ENCODE peak calls at places on chromosomes 16 and 17, in six cellular contexts. W is prostate gland, D is heart right ventricle, U is GM12878, M is DND-41, E is neural progenitor cell. O is an unnamed sample. For H3K9me3, the result is how much of the 10 kb centered on the place peaks cover.

GRCh38 chr16:48113471-48113870 is 42.3 kb downstream of the ABCC12 start:
- DNase-seq in W (no peak), D (no peak), U (no peak), M (no peak), E (peak), O (no peak)

GRCh38 chr16:51409001-51409675 is 258.1 kb upstream of the SALL1 start:
- DNase-seq in W (no peak), D (no peak), U (no peak), M (no peak), E (no peak), O (no peak)

GRCh38 chr17:27601069-27601974 is 29.7 kb upstream of the LGALS9 start:
- DNase-seq in W (peak), D (peak), U (peak), M (peak), E (peak), O (peak)

GRCh38 chr16:83779881-83780280 is 27.9 kb upstream of the HSBP1 start:
- DNase-seq in W (no peak), D (no peak), U (no peak), M (no peak), E (no peak), O (no peak)

GRCh38 chr17:8137645-8138342 is 13.9 kb upstream of the HES7 start:
- DNase-seq in W (no peak), D (no peak), U (no peak), M (no peak), E (no peak), O (no peak)

GRCh38 chr17:12463102-12463501 is 202.6 kb upstream of the MYOCD start:
- DNase-seq in W (no peak), D (no peak), U (no peak), M (no peak), E (no peak), O (no peak)

GRCh38 chr17:81388612-81389367 is 6.5 kb upstream of the BAHCC1 start:
- DNase-seq in W (no peak), D (peak), U (no peak), M (no peak), E (peak), O (no peak)

GRCh38 chr16:55499951-55500350 is 8.9 kb upstream of the LPCAT2 start:
- DNase-seq in W (no peak), D (no peak), U (no peak), M (peak), E (peak), O (no peak)

GRCh38 chr17:1997587-1998425 is 27.3 kb downstream of the RTN4RL1 start:
- DNase-seq in W (peak), D (no peak), U (no peak), M (no peak), E (peak), O (no peak)

GRCh38 chr16:29811896-29812665 is at the start of gene PRRT2:
- DNase-seq in W (peak), D (peak), U (no peak), M (peak), E (peak), O (peak)

GRCh38 chr17:67496286-67496685 is 119.2 kb downstream of the PITPNC1 start:
- DNase-seq in W (no peak), D (no peak), U (no peak), M (no peak), E (no peak), O (no peak)

GRCh38 chr16:22388101-22388644 is 13.8 kb upstream of the CDR2 start:
- DNase-seq in W (no peak), D (no peak), U (no peak), M (no peak), E (no peak), O (no peak)

GRCh38 chr16:85279874-85280545 is 167.7 kb upstream of the CIBAR2 start:
- DNase-seq in W (no peak), D (peak), U (no peak), M (no peak), E (no peak), O (no peak)

GRCh38 chr16:49608801-49609200 is 235.2 kb downstream of the C16orf78 start:
- DNase-seq in W (no peak), D (no peak), U (no peak), M (no peak), E (peak), O (no peak)

GRCh38 chr17:8122923-8123694 is 797 bp downstream of the HES7 start:
- DNase-seq in W (no peak), D (no peak), U (no peak), M (peak), E (peak), O (no peak)

GRCh38 chr17:9200699-9201359 is 179.5 kb downstream of the NTN1 start:
- DNase-seq in W (no peak), D (no peak), U (peak), M (no peak), E (no peak), O (no peak)

GRCh38 chr17:28528329-28529011 is 22.3 kb downstream of the FOXN1 start:
- DNase-seq in W (no peak), D (no peak), U (no peak), M (no peak), E (peak), O (no peak)

GRCh38 chr17:74690409-74690825 is 22.3 kb downstream of the CD300LF start:
- DNase-seq in W (no peak), D (no peak), U (no peak), M (no peak), E (no peak), O (no peak)

GRCh38 chr17:76240461-76241204 is at the start of gene RNF157:
- DNase-seq in W (peak), D (peak), U (no peak), M (no peak), E (peak), O (peak)

GRCh38 chr17:1078831-1079561 is 82.1 kb downstream of the TIMM22 start:
- DNase-seq in W (no peak), D (peak), U (no peak), M (no peak), E (peak), O (no peak)

GRCh38 chr17:58614854-58615409 is 76.9 kb downstream of the TEX14 start:
- DNase-seq in W (no peak), D (no peak), U (no peak), M (no peak), E (no peak), O (no peak)
- H3K9me3 ChIP-seq in W (under half), D (under half), U (under half), M (under half), E (under half), O (under half)

GRCh38 chr16:35221482-35222185 is 1762.2 kb downstream of the TP53TG3F start:
- DNase-seq in W (no peak), D (no peak), U (no peak), M (no peak), E (no peak), O (no peak)
- H3K9me3 ChIP-seq in W (under half), D (under half), U (under half), M (under half), E (under half), O (under half)

DNA sequence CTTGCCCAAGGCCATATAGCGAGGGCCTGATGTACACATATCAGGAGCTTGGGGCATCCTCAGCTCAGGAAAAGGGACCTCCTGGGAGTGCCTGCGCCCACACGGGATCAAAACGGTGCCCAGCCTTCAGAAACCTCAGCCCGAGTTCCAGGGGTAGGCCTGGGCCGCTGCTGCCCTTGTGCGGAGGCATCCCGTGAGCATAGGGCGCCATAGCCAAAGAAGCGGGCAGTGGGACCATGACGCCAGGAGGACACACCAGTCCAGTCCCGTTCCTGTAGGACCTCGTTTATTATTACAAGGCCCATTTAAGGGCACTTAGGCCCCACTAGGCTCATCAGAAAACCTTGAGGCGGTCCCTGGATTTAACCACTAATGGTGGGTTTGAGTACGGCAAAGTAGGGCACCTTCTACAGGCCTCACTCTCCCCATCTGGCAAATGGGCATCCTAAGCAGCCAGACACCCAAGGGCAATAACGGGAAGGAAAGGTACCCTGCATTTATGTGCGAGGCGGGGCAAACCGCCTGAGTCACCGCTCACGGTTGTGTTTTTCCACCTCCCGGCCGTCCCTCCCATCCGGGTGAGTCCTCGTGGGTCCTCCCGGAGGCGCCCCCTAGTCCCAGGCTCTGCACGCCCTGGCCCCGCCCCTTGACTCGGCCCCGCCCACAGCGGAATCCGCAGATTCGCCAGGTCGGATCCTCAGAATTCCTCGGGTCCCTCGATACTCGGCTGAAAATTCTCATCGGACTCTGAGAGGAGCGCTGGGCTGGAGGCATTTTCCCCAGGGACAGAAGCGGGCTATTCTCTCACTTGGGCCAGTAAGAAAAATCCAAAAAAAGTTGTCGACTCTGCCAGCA is 726 bp upstream of the SETD1A start:
- DNase-seq in W (peak), D (peak), U (no peak), M (peak), E (peak), O (peak)
- H3K9me3 ChIP-seq in W (under half), D (under half), U (under half), M (under half), E (under half), O (under half)

GRCh38 chr17:52482271-52482670 is 323.8 kb upstream of the CA10 start:
- DNase-seq in W (no peak), D (no peak), U (no peak), M (no peak), E (no peak), O (no peak)

GRCh38 chr17:52477824-52478614 is 319.5 kb upstream of the CA10 start:
- DNase-seq in W (no peak), D (no peak), U (no peak), M (no peak), E (no peak), O (no peak)

DNA sequence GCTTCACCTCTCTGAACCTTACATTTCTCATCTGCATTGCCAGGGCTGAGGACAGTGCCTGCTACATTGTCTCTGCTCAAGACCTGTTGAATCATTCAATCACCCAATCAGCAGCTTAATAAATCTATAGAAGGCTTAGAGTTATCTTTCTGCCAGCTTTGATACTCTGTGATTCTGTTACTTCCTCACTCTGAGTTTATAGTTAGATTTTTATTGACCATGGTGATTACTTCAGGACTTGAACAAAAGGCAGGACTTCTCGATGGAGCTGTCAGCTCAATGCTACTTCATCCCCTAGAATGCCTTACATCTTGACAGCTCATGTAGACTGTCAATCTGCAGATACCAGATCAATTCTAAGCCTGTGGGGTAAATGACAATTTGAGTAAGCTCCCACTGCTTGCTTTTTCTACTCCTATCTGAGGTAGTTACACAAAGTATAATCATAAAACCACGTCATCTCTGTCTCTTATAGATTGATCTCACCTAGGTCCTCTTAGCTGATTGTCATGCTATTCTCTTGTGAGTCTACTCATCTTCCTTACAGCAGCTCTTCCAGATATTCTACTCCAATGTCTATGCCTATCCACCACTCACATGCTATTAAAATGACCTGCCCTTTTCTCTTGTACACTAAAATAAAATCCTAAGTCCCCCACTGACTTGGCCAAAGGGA is 318.3 kb upstream of the CA10 start:
- DNase-seq in W (no peak), D (no peak), U (no peak), M (no peak), E (no peak), O (no peak)
- H3K9me3 ChIP-seq in W (under half), D (under half), U (under half), M (under half), E (under half), O (under half)

GRCh38 chr16:8295436-8295835 is 294.9 kb downstream of the TMEM114 start:
- DNase-seq in W (no peak), D (no peak), U (no peak), M (no peak), E (no peak), O (no peak)
- H3K9me3 ChIP-seq in W (under half), D (under half), U (under half), M (under half), E (under half), O (under half)

GRCh38 chr17:22303096-22303495 is 610.8 kb downstream of the KCNJ18 start:
- DNase-seq in W (no peak), D (no peak), U (no peak), M (no peak), E (no peak), O (no peak)

GRCh38 chr17:22303865-22304264 is 611.5 kb downstream of the KCNJ18 start:
- DNase-seq in W (no peak), D (no peak), U (no peak), M (no peak), E (no peak), O (no peak)

GRCh38 chr17:22300177-22300576 is 607.9 kb downstream of the KCNJ18 start:
- DNase-seq in W (no peak), D (no peak), U (no peak), M (no peak), E (no peak), O (no peak)

GRCh38 chr17:22301353-22301745 is 609.0 kb downstream of the KCNJ18 start:
- DNase-seq in W (no peak), D (no peak), U (no peak), M (no peak), E (no peak), O (no peak)

GRCh38 chr17:22300731-22301352 is 608.5 kb downstream of the KCNJ18 start:
- DNase-seq in W (no peak), D (no peak), U (no peak), M (no peak), E (no peak), O (no peak)
- H3K9me3 ChIP-seq in W (under half), D (under half), U (under half), M (under half), E (under half), O (under half)

GRCh38 chr16:35186045-35186759 is 1726.8 kb downstream of the TP53TG3F start:
- DNase-seq in W (no peak), D (no peak), U (no peak), M (no peak), E (no peak), O (no peak)
- H3K9me3 ChIP-seq in W (under half), D (under half), U (under half), M (under half), E (under half), O (under half)

GRCh38 chr16:907819-908218 is 63.0 kb downstream of the LMF1 start:
- DNase-seq in W (no peak), D (no peak), U (no peak), M (no peak), E (no peak), O (no peak)

GRCh38 chr16:908526-909155 is 62.1 kb downstream of the LMF1 start:
- DNase-seq in W (no peak), D (no peak), U (no peak), M (no peak), E (no peak), O (no peak)

GRCh38 chr16:911101-911500 is 59.7 kb downstream of the LMF1 start:
- DNase-seq in W (no peak), D (no peak), U (no peak), M (no peak), E (no peak), O (no peak)

GRCh38 chr16:910181-910580 is 60.6 kb downstream of the LMF1 start:
- DNase-seq in W (no peak), D (no peak), U (no peak), M (no peak), E (no peak), O (no peak)

GRCh38 chr16:909281-910000 is 61.3 kb downstream of the LMF1 start:
- DNase-seq in W (no peak), D (peak), U (no peak), M (no peak), E (no peak), O (no peak)
- H3K9me3 ChIP-seq in W (under half), D (under half), U (under half), M (under half), E (under half), O (under half)